ENCODE peak calls at places on chromosomes 11 and 22, in five cellular contexts. R is Peyer's patch, N is heart left ventricle, V is GM12878, G is IMR-90. E is an unnamed sample.

GRCh38 chr11:12284321-12285050 is 92.9 kb upstream of the PARVA start:
- DNase-seq in V (no peak), N (no peak), G (peak), R (no peak), E (no peak)

GRCh38 chr22:30249049-30250038 is 2.8 kb upstream of the LIF start:
- DNase-seq in R (no peak), V (no peak), N (peak), G (no peak), E (no peak)

GRCh38 chr11:12719221-12719620 is 45.0 kb downstream of the TEAD1 start:
- DNase-seq in N (no peak), V (no peak), G (peak), R (no peak), E (no peak)

GRCh38 chr22:46587067-46587471 is 33.1 kb upstream of the GRAMD4 start:
- DNase-seq in V (peak), G (no peak), N (no peak), R (peak), E (no peak)

GRCh38 chr22:38353142-38353629 is 36.0 kb upstream of the CSNK1E start:
- DNase-seq in R (peak), V (no peak), G (peak), N (peak), E (peak)

GRCh38 chr11:34679681-34680080 is 58.8 kb downstream of the EHF start:
- DNase-seq in G (no peak), V (no peak), N (peak), R (no peak), E (no peak)

GRCh38 chr11:56886465-56886864 is 102.2 kb upstream of the OR5AK2 start:
- DNase-seq in G (no peak), R (no peak), V (no peak), N (no peak), E (no peak)

GRCh38 chr11:131354251-131354701 is 16.1 kb upstream of the NTM start:
- DNase-seq in R (no peak), N (no peak), G (no peak), V (no peak), E (no peak)

GRCh38 chr11:44787981-44788380 is 61.2 kb downstream of the TSPAN18 start:
- DNase-seq in V (no peak), N (no peak), R (no peak), G (no peak), E (no peak)

GRCh38 chr11:20873054-20873453 is 203.7 kb downstream of the NELL1 start:
- DNase-seq in G (no peak), V (no peak), R (no peak), N (no peak), E (no peak)

GRCh38 chr11:65433657-65434056 is 11.1 kb downstream of the NEAT1 start:
- DNase-seq in N (no peak), V (no peak), R (no peak), G (peak), E (no peak)

GRCh38 chr11:65434667-65435179 is 12.1 kb downstream of the NEAT1 start:
- DNase-seq in R (no peak), N (no peak), V (no peak), G (peak), E (no peak)

GRCh38 chr11:65435330-65435931 is 12.8 kb downstream of the NEAT1 start:
- DNase-seq in V (no peak), G (peak), N (no peak), R (peak), E (no peak)

GRCh38 chr11:65432686-65433582 is 10.3 kb downstream of the NEAT1 start:
- DNase-seq in V (no peak), R (no peak), N (no peak), G (peak), E (no peak)

GRCh38 chr11:65434057-65434666 is 11.6 kb downstream of the NEAT1 start:
- DNase-seq in G (peak), N (no peak), V (no peak), R (no peak), E (no peak)
- H3K4me3 ChIP-seq in G (peak), N (no peak), V (no peak), R (no peak), E (no peak)

DNA sequence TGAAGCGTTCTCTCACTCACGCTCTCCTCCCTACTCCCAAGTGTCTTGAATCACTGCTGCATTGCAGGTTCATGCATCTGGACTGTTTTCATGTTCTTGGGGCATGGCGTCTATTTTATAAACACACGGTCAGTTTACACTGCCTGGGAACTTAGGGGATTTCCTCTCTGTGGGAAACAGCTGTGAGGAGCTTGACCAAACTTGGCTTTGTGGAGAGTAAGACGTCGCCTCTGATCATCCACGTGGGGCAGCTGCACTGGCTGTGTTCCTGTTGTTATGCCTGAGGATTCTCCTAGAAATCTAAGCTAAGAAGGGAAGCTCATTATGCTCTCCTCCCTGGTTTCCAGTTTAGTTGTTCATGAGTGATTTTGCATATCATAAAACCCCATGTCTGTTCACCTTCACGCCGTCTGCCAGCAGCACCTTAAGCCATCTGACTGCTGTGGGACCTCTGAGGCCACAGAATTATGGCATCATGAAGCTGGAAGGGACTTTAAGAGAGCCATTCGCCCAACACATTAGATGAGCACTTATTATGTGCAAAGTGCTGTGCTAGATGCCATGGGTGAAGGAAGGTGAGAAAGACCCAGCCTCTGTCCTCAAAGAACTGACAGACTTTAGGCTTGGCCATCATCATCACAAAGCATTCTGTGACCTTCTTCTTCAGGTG is 38.8 kb upstream of the POU2AF1 start:
- DNase-seq in V (peak), G (peak), R (peak), N (peak), E (peak)
- TF ChIP-seq POLR2A in V (no peak), G (no peak), R (no peak), N (no peak), E (no peak)

GRCh38 chr11:64067257-64067993 is 31.7 kb downstream of the FLRT1 start:
- DNase-seq in R (no peak), N (no peak), V (no peak), G (no peak), E (no peak)

GRCh38 chr11:64065141-64065465 is 29.4 kb downstream of the FLRT1 start:
- DNase-seq in N (no peak), R (no peak), V (no peak), G (no peak), E (no peak)

GRCh38 chr11:64063741-64064140 is 28.0 kb downstream of the FLRT1 start:
- DNase-seq in V (no peak), N (no peak), R (no peak), G (no peak), E (no peak)

GRCh38 chr11:64064374-64065140 is 28.8 kb downstream of the FLRT1 start:
- DNase-seq in N (no peak), G (no peak), R (no peak), V (no peak), E (no peak)

GRCh38 chr11:64065712-64066111 is 30.0 kb downstream of the FLRT1 start:
- DNase-seq in N (no peak), G (no peak), V (no peak), R (no peak), E (no peak)
- H3K4me3 ChIP-seq in N (no peak), G (no peak), V (no peak), R (no peak), E (no peak)

DNA sequence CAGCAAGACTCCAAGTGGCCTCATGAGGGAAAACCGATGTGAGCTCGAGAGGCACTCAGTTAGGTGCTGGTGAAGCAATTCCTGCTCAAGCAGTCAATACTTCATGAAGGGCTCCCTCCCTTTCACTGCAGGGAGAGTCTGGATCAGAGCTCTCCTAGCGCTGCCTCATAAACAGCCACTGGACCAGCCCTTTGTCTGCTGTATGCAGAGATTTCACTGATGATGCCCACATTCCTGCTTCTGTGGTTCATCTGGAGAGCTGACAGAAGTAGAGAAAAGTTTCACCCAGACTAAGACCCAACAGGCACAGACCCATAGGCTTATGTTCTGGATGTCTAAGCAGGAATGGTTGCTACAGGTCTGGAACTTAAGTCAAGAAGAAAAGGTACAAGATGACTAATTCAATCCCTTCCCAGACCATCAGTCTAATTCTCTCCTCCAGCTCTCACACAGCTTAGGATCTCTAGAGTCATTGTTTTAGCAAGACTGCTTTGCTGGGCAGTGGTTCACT is 4.0 kb downstream of the UCP2 start:
- DNase-seq in R (peak), V (no peak), G (peak), N (no peak), E (no peak)
- TF ChIP-seq POLR2A in R (no peak), V (no peak), G (no peak), N (no peak), E (no peak)

GRCh38 chr11:75668508-75669297 is at the start of gene MAP6:
- DNase-seq in R (no peak), V (no peak), N (peak), G (no peak), E (no peak)
- H3K4me3 ChIP-seq in R (peak), V (peak), N (peak), G (peak), E (no peak)

GRCh38 chr11:77065878-77066228 is 918 bp upstream of the CAPN5 start:
- DNase-seq in V (no peak), N (peak), G (peak), R (peak), E (peak)
- TF ChIP-seq POLR2A in V (no peak), N (no peak), G (no peak), R (no peak), E (no peak)

DNA sequence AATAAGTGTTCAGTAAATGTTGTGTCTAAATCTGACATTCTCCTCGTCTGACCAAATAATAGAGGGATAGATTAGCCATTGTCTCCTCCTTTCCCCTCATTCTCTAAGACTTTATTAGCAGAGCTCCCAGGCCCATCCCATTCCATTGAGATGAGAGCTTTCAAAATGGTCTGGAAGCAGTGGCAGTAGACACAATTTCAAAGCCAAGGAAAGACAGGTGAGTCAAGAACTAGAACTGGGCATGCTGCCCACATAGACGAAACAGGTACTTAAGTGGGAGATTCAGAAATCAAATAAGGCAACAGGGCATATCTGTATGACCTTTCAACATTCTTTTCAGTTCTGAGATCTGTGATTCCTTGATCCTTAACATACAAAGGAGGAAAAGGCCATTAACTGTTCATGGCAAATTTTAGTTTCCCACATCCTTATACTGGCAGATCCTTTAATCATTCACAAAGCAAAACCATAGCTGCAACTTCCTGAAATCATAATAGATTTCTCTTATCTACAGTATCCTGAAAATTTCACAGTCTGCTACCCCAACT is 96.6 kb upstream of the KCNA4 start:
- DNase-seq in R (no peak), N (no peak), G (no peak), V (no peak), E (no peak)
- H3K4me3 ChIP-seq in R (no peak), N (no peak), G (no peak), V (no peak), E (no peak)

DNA sequence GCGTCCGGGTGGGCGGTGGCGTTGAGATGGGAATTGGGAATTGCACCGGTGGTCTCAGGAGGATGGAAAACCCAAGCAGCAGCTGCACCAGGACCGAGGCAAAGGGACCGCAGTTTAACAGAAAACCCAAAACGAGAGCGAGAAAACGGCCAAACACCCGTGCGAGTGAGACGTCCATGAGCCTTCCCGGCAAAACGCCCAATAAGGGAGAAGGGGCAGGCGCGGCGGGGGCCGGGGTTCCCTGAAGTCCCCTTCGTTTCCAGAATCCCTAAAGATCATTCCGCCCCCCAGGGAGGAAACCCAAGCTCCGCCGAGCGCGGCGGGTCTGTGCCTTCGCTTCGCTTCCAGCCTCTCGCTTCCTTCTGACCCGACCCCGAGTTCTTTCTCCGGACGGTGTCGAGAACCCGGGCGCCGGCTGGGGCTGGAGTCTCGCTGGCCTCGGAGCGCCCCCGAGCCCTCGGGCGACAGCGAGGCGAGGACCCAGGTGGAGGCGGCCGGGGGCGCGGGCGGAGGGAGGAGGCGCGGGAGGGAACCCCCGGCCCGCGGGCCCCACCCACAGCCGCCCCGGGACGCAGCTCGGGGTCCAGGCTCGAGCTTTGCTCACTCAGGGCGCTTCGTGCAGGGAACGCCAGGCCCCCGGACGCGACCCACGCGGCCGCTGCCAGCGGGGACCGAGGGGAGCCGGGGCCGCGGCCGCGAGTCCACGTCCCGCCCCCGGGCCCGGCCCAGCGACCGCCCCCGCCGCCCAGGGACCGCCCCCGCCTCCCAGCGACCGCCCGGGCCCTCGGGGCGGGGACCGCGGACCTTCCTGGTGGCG is at the start of gene PGGHG:
- DNase-seq in G (no peak), V (no peak), N (peak), R (peak), E (peak)
- TF ChIP-seq POLR2A in G (no peak), V (no peak), N (no peak), R (peak), E (peak)